ENCODE peak calls at places on chromosomes 5 and 9, in nine cellular contexts. K, R, O, A, I, P, W, Q and E are unnamed samples.

GRCh38 chr9:110142868-110143866 is 64.8 kb downstream of the C9orf152 start:
- DNase-seq in A (no peak), K (no peak), R (no peak), I (no peak), W (no peak), O (no peak), P (no peak), Q (no peak), E (no peak)

GRCh38 chr5:85769347-85769746 is 848.4 kb upstream of the COX7C start:
- DNase-seq in R (no peak), P (no peak), I (no peak), O (no peak), W (no peak), Q (no peak), A (no peak), K (no peak), E (no peak)

GRCh38 chr5:93611900-93612898 is 29.2 kb downstream of the NR2F1 start:
- DNase-seq in Q (peak; percentile 72), P (no peak), W (no peak), I (no peak), A (no peak), O (no peak), K (no peak), R (no peak), E (no peak)

GRCh38 chr9:96874947-96875459 is 20.7 kb upstream of the ZNF782 start:
- DNase-seq in Q (no peak), W (no peak), O (no peak), P (no peak), I (no peak), R (peak; percentile 71), K (no peak), A (no peak), E (no peak)

GRCh38 chr9:132160802-132161742 is 786 bp upstream of the NTNG2 start:
- DNase-seq in Q (no peak), O (peak; percentile 51), R (no peak), I (no peak), A (peak; percentile 29), W (peak; percentile 38), K (no peak), P (no peak), E (no peak)

GRCh38 chr5:135458921-135459331 is 6.8 kb upstream of the TIFAB start:
- DNase-seq in I (no peak), W (no peak), P (peak; percentile 46), Q (no peak), A (no peak), R (no peak), K (peak; percentile 81), O (no peak), E (no peak)

GRCh38 chr9:127955294-127956015 is 17.8 kb upstream of the DPM2 start:
- DNase-seq in K (no peak), A (peak; percentile 80), Q (peak; percentile 75), O (peak; percentile 65), I (peak; percentile 54), R (peak; percentile 97), W (peak; percentile 63), P (peak; percentile 90), E (peak; percentile 71)

GRCh38 chr5:158234323-158235158 is 375.6 kb upstream of the CLINT1 start:
- DNase-seq in I (no peak), W (no peak), R (no peak), K (no peak), Q (no peak), O (no peak), A (no peak), P (no peak), E (no peak)

GRCh38 chr5:28275931-28276330 is 1237.5 kb upstream of the CDH9 start:
- DNase-seq in O (no peak), P (no peak), R (no peak), A (no peak), I (no peak), W (no peak), Q (no peak), K (no peak), E (no peak)

GRCh38 chr9:88258012-88258411 is 119.7 kb upstream of the SPATA31C2 start:
- DNase-seq in Q (no peak), O (peak; percentile 49), W (no peak), A (peak; percentile 27), R (peak; percentile 25), I (peak; percentile 26), K (no peak), P (no peak), E (no peak)

GRCh38 chr9:132769895-132770774 is 99.9 kb downstream of the GTF3C4 start:
- DNase-seq in A (peak; percentile 68), Q (peak; percentile 78), O (peak; percentile 73), I (peak; percentile 68), K (peak; percentile 88), W (peak; percentile 44), R (peak; percentile 41), P (peak; percentile 73), E (no peak)

DNA sequence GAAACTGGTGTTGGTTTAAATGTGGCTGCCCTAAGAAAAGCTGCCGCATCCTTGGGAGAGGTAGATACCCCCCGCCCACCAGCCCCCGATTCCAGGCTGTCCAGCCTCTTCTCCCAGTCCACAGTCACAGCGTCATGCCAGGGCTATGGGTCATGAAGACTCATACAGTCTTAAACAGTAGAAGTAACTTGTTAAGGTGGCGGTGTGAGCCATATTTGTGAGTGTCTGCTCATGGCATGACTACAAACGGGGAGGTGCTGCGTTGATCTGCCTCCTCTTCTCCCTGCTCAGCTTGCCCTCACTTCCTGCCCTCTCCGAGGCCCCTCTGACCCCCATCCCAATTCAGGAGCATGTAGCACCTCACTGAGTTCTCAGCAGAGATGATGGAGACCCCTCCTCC is 20.8 kb downstream of the FGD3 start:
- DNase-seq in R (no peak), A (no peak), I (no peak), P (no peak), Q (no peak), K (no peak), O (no peak), W (no peak), E (no peak)
- H3K27ac ChIP-seq in R (no peak overlapping the region), A (no peak overlapping the region), I (no peak overlapping the region), P (no peak overlapping the region), Q (no peak overlapping the region), K (no peak overlapping the region), O (no peak overlapping the region), W (peak overlapping the region; percentile 95), E (no peak overlapping the region)

GRCh38 chr5:173911623-173912022 is 23.5 kb downstream of the CPEB4 start:
- DNase-seq in K (no peak), P (no peak), I (no peak), O (no peak), Q (no peak), W (no peak), R (no peak), A (no peak), E (no peak)
- H3K27ac ChIP-seq in K (no peak overlapping the region), P (peak overlapping the region; percentile 38), I (peak overlapping the region; percentile 87), O (no peak overlapping the region), Q (no peak overlapping the region), W (no peak overlapping the region), R (no peak overlapping the region), A (peak overlapping the region; percentile 94), E (peak overlapping the region; percentile 75)

GRCh38 chr5:138216799-138217198 is 3.7 kb upstream of the CDC23 start:
- DNase-seq in A (no peak), W (no peak), O (no peak), R (no peak), I (no peak), P (no peak), Q (no peak), K (no peak), E (no peak)
- H3K27ac ChIP-seq in A (no peak overlapping the region), W (no peak overlapping the region), O (no peak overlapping the region), R (no peak overlapping the region), I (no peak overlapping the region), P (no peak overlapping the region), Q (no peak overlapping the region), K (no peak overlapping the region), E (no peak overlapping the region)

DNA sequence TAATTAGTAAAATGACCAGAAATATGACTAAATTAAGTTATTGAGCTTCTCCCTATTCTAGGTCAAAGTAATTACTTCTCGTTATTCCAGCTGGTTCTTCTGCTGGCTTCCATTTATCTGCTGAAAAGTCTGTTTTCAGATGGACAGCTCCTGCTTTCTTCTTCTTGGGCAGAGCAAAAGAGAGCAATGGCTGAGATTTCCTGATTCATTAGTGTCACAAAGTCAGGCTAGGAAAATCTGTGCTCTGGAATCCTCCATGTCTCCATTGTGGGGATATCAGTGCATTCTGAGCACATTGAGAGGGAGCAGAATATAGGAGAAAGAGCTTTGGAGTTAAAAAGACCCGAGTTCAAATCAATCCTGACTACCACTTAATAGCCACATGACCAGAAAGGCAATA is 33.7 kb upstream of the NRG2 start:
- DNase-seq in W (no peak), R (no peak), K (no peak), I (no peak), O (no peak), Q (no peak), A (no peak), P (no peak), E (no peak)
- H3K27ac ChIP-seq in W (no peak overlapping the region), R (no peak overlapping the region), K (no peak overlapping the region), I (no peak overlapping the region), O (no peak overlapping the region), Q (no peak overlapping the region), A (no peak overlapping the region), P (no peak overlapping the region), E (no peak overlapping the region)

GRCh38 chr5:109936091-109936490 is 246.4 kb downstream of the MAN2A1 start:
- DNase-seq in W (no peak), Q (no peak), R (no peak), O (no peak), I (no peak), K (no peak), A (no peak), P (no peak), E (no peak)

GRCh38 chr5:109939109-109939682 is 249.5 kb downstream of the MAN2A1 start:
- DNase-seq in Q (no peak), P (no peak), K (no peak), W (no peak), O (no peak), R (no peak), A (no peak), I (no peak), E (no peak)

GRCh38 chr5:109938453-109938852 is 248.7 kb downstream of the MAN2A1 start:
- DNase-seq in K (no peak), R (no peak), I (no peak), W (no peak), A (no peak), Q (no peak), P (no peak), O (no peak), E (no peak)

GRCh38 chr5:109936996-109937395 is 247.3 kb downstream of the MAN2A1 start:
- DNase-seq in R (no peak), O (no peak), W (no peak), K (no peak), A (no peak), I (no peak), P (no peak), Q (no peak), E (no peak)

DNA sequence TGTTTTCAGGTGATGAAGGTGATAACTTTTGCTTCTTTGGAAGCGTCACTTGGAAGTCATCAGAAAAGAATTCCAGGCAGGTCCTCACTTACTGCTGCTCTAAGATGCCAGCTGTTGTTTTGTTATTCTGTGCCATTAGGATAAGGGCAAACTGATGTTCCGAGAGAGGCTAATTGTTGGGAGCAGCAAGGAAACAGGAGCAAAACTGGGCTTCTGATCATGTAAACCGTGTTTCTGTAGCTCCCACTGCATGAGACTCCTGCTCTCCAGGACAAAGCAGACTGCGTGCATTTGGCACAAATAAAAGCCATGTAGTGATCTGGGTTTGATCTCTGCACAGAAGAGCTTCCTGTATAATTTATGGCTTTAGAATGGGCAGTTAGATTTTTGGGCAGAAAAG is 248.2 kb downstream of the MAN2A1 start:
- DNase-seq in O (no peak), K (no peak), A (no peak), W (no peak), P (no peak), R (no peak), I (no peak), Q (no peak), E (no peak)
- H3K27ac ChIP-seq in O (no peak overlapping the region), K (no peak overlapping the region), A (no peak overlapping the region), W (no peak overlapping the region), P (no peak overlapping the region), R (no peak overlapping the region), I (no peak overlapping the region), Q (no peak overlapping the region), E (no peak overlapping the region)